ENCODE peak calls at places on chromosomes 4 and X, in seven cellular contexts. N is pons; W is cardiac muscle cell; Z is heart left ventricle; F is stimulated activated CD4-positive, alpha-beta T cell treated with anti-CD3 and anti-CD28 coated beads, Interleukin-15, amount 100 ng/mL, for 1 hour; E is ELR; Q is NCI-H146. V is an unnamed sample.
A peak's percentile ranks its signal among the peaks of the same experiment; 100 is the strongest.

GRCh38 chrX:3669841-3670240 is 43.6 kb downstream of the PRKX start:
- DNase-seq in N (no peak), E (no peak), Q (no peak), W (no peak), Z (no peak), F (no peak), V (no peak)

GRCh38 chrX:68433155-68433980 is at the start of gene OPHN1:
- DNase-seq in Z (peak; percentile 78), Q (peak; percentile 26), N (peak; percentile 49), E (peak; percentile 87), W (peak; percentile 86), F (no peak), V (peak; percentile 57)

GRCh38 chr4:128917781-128918180 is 108.3 kb downstream of the JADE1 start:
- DNase-seq in Z (no peak), N (peak; percentile 9), F (no peak), W (no peak), Q (no peak), E (no peak), V (no peak)

GRCh38 chr4:121064482-121064881 is 7.9 kb downstream of the NDNF start:
- DNase-seq in Z (no peak), F (no peak), Q (no peak), W (no peak), E (no peak), N (no peak), V (no peak)

GRCh38 chr4:153267013-153267412 is 62.8 kb downstream of the TRIM2 start:
- DNase-seq in N (no peak), E (no peak), W (peak; percentile 50), Z (no peak), F (no peak), Q (no peak), V (no peak)

GRCh38 chr4:59553063-59553738 is 1646.9 kb upstream of the ADGRL3 start:
- DNase-seq in Q (no peak), W (peak; percentile 0), F (no peak), E (peak; percentile 82), Z (no peak), N (no peak), V (peak; percentile 8)

GRCh38 chr4:17030543-17030942 is 132.1 kb upstream of the LDB2 start:
- DNase-seq in E (peak; percentile 90), N (no peak), Z (no peak), F (no peak), W (peak; percentile 87), Q (no peak), V (no peak)

GRCh38 chr4:55617587-55618197 is 18.4 kb downstream of the NMU start:
- DNase-seq in N (no peak), Q (no peak), Z (no peak), F (no peak), W (no peak), E (no peak), V (no peak)

GRCh38 chr4:38688676-38689355 is 24.8 kb downstream of the KLF3 start:
- DNase-seq in Z (peak; percentile 38), E (no peak), W (no peak), Q (no peak), F (no peak), N (no peak), V (no peak)

GRCh38 chrX:13515181-13515930 is 54.0 kb upstream of the EGFL6 start:
- DNase-seq in F (no peak), N (no peak), Z (no peak), E (no peak), Q (no peak), W (no peak), V (no peak)

GRCh38 chr4:143386812-143387211 is 50.1 kb downstream of the GAB1 start:
- DNase-seq in Z (no peak), F (no peak), Q (no peak), E (no peak), W (no peak), N (no peak), V (no peak)

GRCh38 chr4:124132161-124132560 is 580.4 kb downstream of the ANKRD50 start:
- DNase-seq in Z (no peak), W (peak; percentile 34), E (peak; percentile 4), F (no peak), N (no peak), Q (no peak), V (no peak)

GRCh38 chrX:68681443-68681941 is 34.0 kb downstream of the STARD8 start:
- DNase-seq in Z (peak; percentile 33), F (no peak), Q (no peak), W (peak; percentile 85), E (peak; percentile 55), N (no peak), V (no peak)

GRCh38 chrX:41051303-41051702 is 33.9 kb upstream of the USP9X start:
- DNase-seq in Q (no peak), F (no peak), E (peak; percentile 19), W (no peak), N (no peak), Z (no peak), V (no peak)

GRCh38 chrX:3345281-3346081 is 971 bp downstream of the MXRA5 start:
- DNase-seq in F (no peak), E (peak; percentile 7), N (no peak), W (peak; percentile 66), Z (peak; percentile 48), Q (no peak), V (no peak)

GRCh38 chr4:140028676-140029407 is 125.1 kb downstream of the MAML3 start:
- DNase-seq in F (no peak), E (no peak), Q (peak; percentile 45), N (no peak), W (no peak), Z (no peak), V (no peak)

GRCh38 chrX:154980330-154981115 is 42.0 kb downstream of the F8 start:
- DNase-seq in E (peak; percentile 74), Z (peak; percentile 59), W (peak; percentile 74), Q (peak; percentile 65), F (peak; percentile 52), N (peak; percentile 71), V (no peak)

GRCh38 chrX:133921764-133922389 is 63.5 kb downstream of the GPC3 start:
- DNase-seq in W (peak; percentile 45), Z (peak; percentile 11), N (peak; percentile 7), Q (peak; percentile 5), E (peak; percentile 2), F (no peak), V (no peak)

GRCh38 chr4:7198440-7199128 is 6.2 kb downstream of the SORCS2 start:
- DNase-seq in F (no peak), N (no peak), Q (no peak), Z (no peak), W (no peak), E (no peak), V (no peak)

GRCh38 chrX:128975716-128976115 is 547.6 kb downstream of the SMARCA1 start:
- DNase-seq in F (no peak), Q (peak; percentile 49), W (peak; percentile 0), N (peak; percentile 31), E (no peak), Z (no peak), V (no peak)

GRCh38 chrX:9241427-9241826 is 207.5 kb upstream of the FAM9B start:
- DNase-seq in E (no peak), Q (no peak), F (no peak), W (no peak), N (no peak), Z (no peak), V (no peak)

GRCh38 chr4:178105223-178105622 is 663.0 kb upstream of the AGA start:
- DNase-seq in F (no peak), Z (no peak), W (no peak), Q (no peak), E (no peak), N (no peak), V (no peak)

GRCh38 chrX:44308869-44309268 is 34.6 kb downstream of the EFHC2 start:
- DNase-seq in Q (no peak), Z (no peak), F (no peak), N (no peak), E (no peak), W (no peak), V (no peak)

GRCh38 chr4:178275671-178276360 is 833.6 kb upstream of the AGA start:
- DNase-seq in N (no peak), Q (peak; percentile 0), E (peak; percentile 13), W (no peak), Z (no peak), F (no peak), V (no peak)

GRCh38 chr4:123421227-123421941 is 24.8 kb downstream of the SPRY1 start:
- DNase-seq in Z (no peak), E (peak; percentile 13), Q (no peak), W (peak; percentile 76), F (no peak), N (no peak), V (no peak)

GRCh38 chrX:136214551-136214950 is 36.6 kb downstream of the MAP7D3 start:
- DNase-seq in Q (no peak), W (peak; percentile 88), Z (no peak), E (peak; percentile 92), N (no peak), F (no peak), V (peak; percentile 22)

GRCh38 chrX:78024349-78025108 is 55.1 kb upstream of the PGAM4 start:
- DNase-seq in Z (no peak), E (peak; percentile 57), Q (peak; percentile 28), F (no peak), N (no peak), W (peak; percentile 19), V (no peak)

GRCh38 chr4:74189331-74190043 is 31.6 kb downstream of the MTHFD2L start:
- DNase-seq in W (peak; percentile 76), Z (no peak), E (peak; percentile 75), Q (peak; percentile 63), F (no peak), N (peak; percentile 51), V (no peak)

GRCh38 chr4:10816571-10816970 is 132.0 kb upstream of the CLNK start:
- DNase-seq in N (peak; percentile 57), F (no peak), Z (no peak), E (no peak), Q (no peak), W (no peak), V (no peak)

GRCh38 chr4:4284827-4285618 is 4.9 kb downstream of the LYAR start:
- DNase-seq in Z (no peak), N (no peak), F (no peak), Q (no peak), W (peak; percentile 21), E (peak; percentile 65), V (no peak)

V was measured in foreskin melanocyte.